ENCODE peak calls at places on chromosomes 7 and 10, in nine cellular contexts. D is prostate gland; T is stimulated activated CD8-positive, alpha-beta memory T cell treated with anti-CD3 and anti-CD28 coated beads, Interleukin-7, amount 100 ng/mL, for 24 hours; X is astrocyte; Z is GM10248; W is AG04450; C is anterior cingulate cortex; B is right lobe of liver; J is non-pigmented ciliary epithelial cell. L is an unnamed sample.

GRCh38 chr7:132002343-132002968 is 446.0 kb upstream of the PODXL start:
- DNase-seq in D (no peak), J (no peak), W (no peak), Z (no peak), T (no peak), B (no peak), X (no peak), C (no peak), L (no peak)

GRCh38 chr7:138753611-138754010 is 44.2 kb upstream of the TMEM213 start:
- DNase-seq in X (no peak), W (no peak), Z (no peak), C (no peak), J (no peak), T (no peak), D (no peak), B (no peak), L (no peak)

GRCh38 chr10:103772096-103772845 is 83.1 kb downstream of the SH3PXD2A start:
- DNase-seq in D (peak), Z (peak), X (peak), W (peak), C (peak), T (peak), B (no peak), J (peak), L (peak)

GRCh38 chr10:46293832-46294640 is 7.2 kb downstream of the ANTXRL start:
- DNase-seq in X (no peak), D (no peak), Z (no peak), T (no peak), J (no peak), W (no peak), C (no peak), B (peak), L (no peak)

GRCh38 chr10:46530249-46531186 is 25.9 kb downstream of the GPRIN2 start:
- DNase-seq in T (no peak), Z (no peak), B (no peak), X (peak), J (no peak), C (no peak), W (no peak), D (no peak), L (no peak)

GRCh38 chr10:54854843-54855242 is 53.8 kb upstream of the PCDH15 start:
- DNase-seq in D (no peak), X (no peak), Z (no peak), C (no peak), T (no peak), J (no peak), B (no peak), W (no peak), L (no peak)

GRCh38 chr10:92972066-92972870 is 88.3 kb upstream of the CYP26C1 start:
- DNase-seq in X (peak), C (no peak), W (no peak), D (no peak), Z (no peak), T (no peak), B (no peak), J (no peak), L (no peak)

GRCh38 chr10:78828647-78829283 is 240.0 kb upstream of the ZMIZ1 start:
- DNase-seq in C (no peak), X (no peak), J (no peak), B (no peak), W (no peak), Z (no peak), T (no peak), D (no peak), L (no peak)

GRCh38 chr10:14555806-14556205 is 218.9 kb downstream of the FAM107B start:
- DNase-seq in W (no peak), Z (no peak), B (no peak), J (no peak), T (no peak), D (no peak), X (no peak), C (no peak), L (no peak)

GRCh38 chr10:62636825-62637248 is 167.7 kb upstream of the ADO start:
- DNase-seq in W (no peak), B (no peak), J (no peak), X (no peak), Z (no peak), T (no peak), C (no peak), D (no peak), L (no peak)